ENCODE peak calls at places on chromosomes 7 and 10, in nine cellular contexts. One of them, this sample, is unnamed.

GRCh38 chr7:33933611-33934281 is 28.4 kb downstream of the BMPER start:
- DNase-seq in H54: peak; percentile 77
- DNase-seq in stimulated activated CD4-positive, alpha-beta T cell treated with anti-CD3 and anti-CD28 coated beads, Interleukin-1b, Interleukin-23, amount 100 ng/mL, for 24 hours: no peak
- DNase-seq in A172: peak; percentile 84
- DNase-seq in endodermal cell: no peak
- DNase-seq in H9: no peak
- DNase-seq in cardiac fibroblast: peak; percentile 93
- DNase-seq in foreskin melanocyte: no peak
- DNase-seq in Daoy: peak; percentile 95
- DNase-seq in this sample: no peak

GRCh38 chr10:21427804-21428481 is 97.5 kb downstream of the SKIDA1 start:
- DNase-seq in H54: no peak
- DNase-seq in stimulated activated CD4-positive, alpha-beta T cell treated with anti-CD3 and anti-CD28 coated beads, Interleukin-1b, Interleukin-23, amount 100 ng/mL, for 24 hours: no peak
- DNase-seq in A172: no peak
- DNase-seq in endodermal cell: no peak
- DNase-seq in H9: no peak
- DNase-seq in cardiac fibroblast: peak; percentile 49
- DNase-seq in foreskin melanocyte: no peak
- DNase-seq in Daoy: no peak
- DNase-seq in this sample: no peak

GRCh38 chr7:1160665-1161010 is 642 bp upstream of the ZFAND2A start:
- DNase-seq in H54: peak; percentile 48
- DNase-seq in stimulated activated CD4-positive, alpha-beta T cell treated with anti-CD3 and anti-CD28 coated beads, Interleukin-1b, Interleukin-23, amount 100 ng/mL, for 24 hours: no peak
- DNase-seq in A172: peak; percentile 19
- DNase-seq in endodermal cell: no peak
- DNase-seq in H9: no peak
- DNase-seq in cardiac fibroblast: no peak
- DNase-seq in foreskin melanocyte: no peak
- DNase-seq in Daoy: peak; percentile 53
- DNase-seq in this sample: no peak

GRCh38 chr7:3235322-3235721 is 65.7 kb upstream of the SDK1 start:
- DNase-seq in H54: no peak
- DNase-seq in stimulated activated CD4-positive, alpha-beta T cell treated with anti-CD3 and anti-CD28 coated beads, Interleukin-1b, Interleukin-23, amount 100 ng/mL, for 24 hours: no peak
- DNase-seq in A172: no peak
- DNase-seq in endodermal cell: no peak
- DNase-seq in H9: no peak
- DNase-seq in cardiac fibroblast: no peak
- DNase-seq in foreskin melanocyte: no peak
- DNase-seq in Daoy: no peak
- DNase-seq in this sample: no peak

GRCh38 chr7:18626717-18627116 is 131.2 kb downstream of the HDAC9 start:
- DNase-seq in H54: no peak
- DNase-seq in stimulated activated CD4-positive, alpha-beta T cell treated with anti-CD3 and anti-CD28 coated beads, Interleukin-1b, Interleukin-23, amount 100 ng/mL, for 24 hours: no peak
- DNase-seq in A172: no peak
- DNase-seq in endodermal cell: no peak
- DNase-seq in H9: no peak
- DNase-seq in cardiac fibroblast: no peak
- DNase-seq in foreskin melanocyte: no peak
- DNase-seq in Daoy: no peak
- DNase-seq in this sample: no peak

GRCh38 chr7:150382123-150382843 is 3.2 kb downstream of the ZNF775 start:
- DNase-seq in H54: no peak
- DNase-seq in stimulated activated CD4-positive, alpha-beta T cell treated with anti-CD3 and anti-CD28 coated beads, Interleukin-1b, Interleukin-23, amount 100 ng/mL, for 24 hours: no peak
- DNase-seq in A172: no peak
- DNase-seq in endodermal cell: peak; percentile 51
- DNase-seq in H9: no peak
- DNase-seq in cardiac fibroblast: no peak
- DNase-seq in foreskin melanocyte: no peak
- DNase-seq in Daoy: no peak
- DNase-seq in this sample: no peak

GRCh38 chr7:130868150-130868549 is 134.1 kb upstream of the KLF14 start:
- DNase-seq in H54: no peak
- DNase-seq in stimulated activated CD4-positive, alpha-beta T cell treated with anti-CD3 and anti-CD28 coated beads, Interleukin-1b, Interleukin-23, amount 100 ng/mL, for 24 hours: no peak
- DNase-seq in A172: no peak
- DNase-seq in endodermal cell: no peak
- DNase-seq in H9: no peak
- DNase-seq in cardiac fibroblast: no peak
- DNase-seq in foreskin melanocyte: no peak
- DNase-seq in Daoy: no peak
- DNase-seq in this sample: no peak

GRCh38 chr7:84195295-84196006 is 862 bp upstream of the SEMA3A start:
- DNase-seq in H54: no peak
- DNase-seq in stimulated activated CD4-positive, alpha-beta T cell treated with anti-CD3 and anti-CD28 coated beads, Interleukin-1b, Interleukin-23, amount 100 ng/mL, for 24 hours: no peak
- DNase-seq in A172: no peak
- DNase-seq in endodermal cell: no peak
- DNase-seq in H9: no peak
- DNase-seq in cardiac fibroblast: no peak
- DNase-seq in foreskin melanocyte: no peak
- DNase-seq in Daoy: no peak
- DNase-seq in this sample: no peak

GRCh38 chr7:80722596-80723141 is 84.2 kb downstream of the CD36 start:
- DNase-seq in H54: peak; percentile 38
- DNase-seq in stimulated activated CD4-positive, alpha-beta T cell treated with anti-CD3 and anti-CD28 coated beads, Interleukin-1b, Interleukin-23, amount 100 ng/mL, for 24 hours: no peak
- DNase-seq in A172: peak; percentile 100
- DNase-seq in endodermal cell: peak; percentile 66
- DNase-seq in H9: peak; percentile 48
- DNase-seq in cardiac fibroblast: peak; percentile 100
- DNase-seq in foreskin melanocyte: peak; percentile 90
- DNase-seq in Daoy: peak; percentile 98
- DNase-seq in this sample: peak; percentile 48

GRCh38 chr7:6392712-6393666 is 54.8 kb downstream of the DAGLB start:
- DNase-seq in H54: peak; percentile 94
- DNase-seq in stimulated activated CD4-positive, alpha-beta T cell treated with anti-CD3 and anti-CD28 coated beads, Interleukin-1b, Interleukin-23, amount 100 ng/mL, for 24 hours: no peak
- DNase-seq in A172: peak; percentile 93
- DNase-seq in endodermal cell: no peak
- DNase-seq in H9: no peak
- DNase-seq in cardiac fibroblast: peak; percentile 92
- DNase-seq in foreskin melanocyte: no peak
- DNase-seq in Daoy: peak; percentile 91
- DNase-seq in this sample: peak; percentile 77

GRCh38 chr10:20817116-20817515 is 80.0 kb downstream of the NEBL start:
- DNase-seq in H54: no peak
- DNase-seq in stimulated activated CD4-positive, alpha-beta T cell treated with anti-CD3 and anti-CD28 coated beads, Interleukin-1b, Interleukin-23, amount 100 ng/mL, for 24 hours: no peak
- DNase-seq in A172: no peak
- DNase-seq in endodermal cell: no peak
- DNase-seq in H9: no peak
- DNase-seq in cardiac fibroblast: no peak
- DNase-seq in foreskin melanocyte: no peak
- DNase-seq in Daoy: no peak
- DNase-seq in this sample: no peak

GRCh38 chr7:23469150-23469960 is 936 bp downstream of the IGF2BP3 start:
- DNase-seq in H54: no peak
- DNase-seq in stimulated activated CD4-positive, alpha-beta T cell treated with anti-CD3 and anti-CD28 coated beads, Interleukin-1b, Interleukin-23, amount 100 ng/mL, for 24 hours: no peak
- DNase-seq in A172: no peak
- DNase-seq in endodermal cell: peak; percentile 69
- DNase-seq in H9: no peak
- DNase-seq in cardiac fibroblast: peak; percentile 16
- DNase-seq in foreskin melanocyte: no peak
- DNase-seq in Daoy: peak; percentile 65
- DNase-seq in this sample: peak; percentile 49

GRCh38 chr10:102726274-102726673 is 11.8 kb downstream of the SFXN2 start:
- DNase-seq in H54: peak; percentile 51
- DNase-seq in stimulated activated CD4-positive, alpha-beta T cell treated with anti-CD3 and anti-CD28 coated beads, Interleukin-1b, Interleukin-23, amount 100 ng/mL, for 24 hours: no peak
- DNase-seq in A172: no peak
- DNase-seq in endodermal cell: no peak
- DNase-seq in H9: no peak
- DNase-seq in cardiac fibroblast: peak; percentile 54
- DNase-seq in foreskin melanocyte: no peak
- DNase-seq in Daoy: no peak
- DNase-seq in this sample: no peak

GRCh38 chr10:132860527-132860926 is 74.6 kb upstream of the NKX6-2 start:
- DNase-seq in H54: no peak
- DNase-seq in stimulated activated CD4-positive, alpha-beta T cell treated with anti-CD3 and anti-CD28 coated beads, Interleukin-1b, Interleukin-23, amount 100 ng/mL, for 24 hours: no peak
- DNase-seq in A172: no peak
- DNase-seq in endodermal cell: peak; percentile 53
- DNase-seq in H9: peak; percentile 38
- DNase-seq in cardiac fibroblast: no peak
- DNase-seq in foreskin melanocyte: no peak
- DNase-seq in Daoy: no peak
- DNase-seq in this sample: no peak

GRCh38 chr10:96626795-96627194 is 40.0 kb upstream of the TM9SF3 start:
- DNase-seq in H54: no peak
- DNase-seq in stimulated activated CD4-positive, alpha-beta T cell treated with anti-CD3 and anti-CD28 coated beads, Interleukin-1b, Interleukin-23, amount 100 ng/mL, for 24 hours: no peak
- DNase-seq in A172: no peak
- DNase-seq in endodermal cell: peak; percentile 79
- DNase-seq in H9: peak; percentile 53
- DNase-seq in cardiac fibroblast: no peak
- DNase-seq in foreskin melanocyte: no peak
- DNase-seq in Daoy: no peak
- DNase-seq in this sample: no peak